ENCODE peak calls at places on chromosomes 2 and 18, in seven cellular contexts. D is thoracic aorta; A is astrocyte; C is CD4-positive, alpha-beta T cell; V is tibial artery; H is brain microvascular endothelial cell; B is AG10803. U is an unnamed sample.
A peak's percentile ranks its signal among the peaks of the same experiment; 100 is the strongest.

GRCh38 chr18:1090758-1091157 is 186.1 kb downstream of the ADCYAP1 start:
- DNase-seq in A (no peak), D (no peak), H (no peak), B (no peak), V (no peak), C (no peak), U (no peak)

GRCh38 chr2:44016282-44016681 is 20.5 kb upstream of the LRPPRC start:
- DNase-seq in D (no peak), A (peak; percentile 36), B (peak; percentile 37), C (peak; percentile 9), V (no peak), H (peak; percentile 25), U (no peak)

GRCh38 chr2:85705680-85706039 is 11.5 kb downstream of the GNLY start:
- DNase-seq in D (no peak), C (no peak), B (peak; percentile 95), A (peak; percentile 98), V (peak; percentile 81), H (peak; percentile 81), U (no peak)

GRCh38 chr2:19488009-19488691 is 129.7 kb upstream of the OSR1 start:
- DNase-seq in A (peak; percentile 50), D (no peak), C (no peak), H (peak; percentile 43), B (peak; percentile 70), V (no peak), U (no peak)

GRCh38 chr2:120631719-120632118 is 103.9 kb upstream of the GLI2 start:
- DNase-seq in V (no peak), C (no peak), H (no peak), D (no peak), A (no peak), B (no peak), U (no peak)

GRCh38 chr2:60551241-60552095 is 2.0 kb downstream of the BCL11A start:
- DNase-seq in H (no peak), V (no peak), C (no peak), A (peak; percentile 35), D (no peak), B (peak; percentile 58), U (peak; percentile 81)

GRCh38 chr2:206836722-206837121 is 71.3 kb downstream of the FASTKD2 start:
- DNase-seq in V (no peak), A (peak; percentile 2), B (no peak), C (no peak), H (no peak), D (no peak), U (no peak)

GRCh38 chr2:121803503-121803902 is 48.1 kb downstream of the TSN start:
- DNase-seq in H (no peak), V (no peak), C (no peak), A (no peak), B (no peak), D (no peak), U (no peak)

GRCh38 chr2:120578576-120579352 is 156.9 kb upstream of the GLI2 start:
- DNase-seq in H (no peak), D (no peak), C (no peak), A (no peak), B (no peak), V (no peak), U (no peak)

GRCh38 chr2:30422437-30422805 is 24.6 kb upstream of the LCLAT1 start:
- DNase-seq in A (no peak), B (peak; percentile 86), V (peak; percentile 31), D (peak; percentile 45), H (peak; percentile 56), C (peak; percentile 73), U (no peak)

GRCh38 chr2:111975819-111976218 is 77.4 kb downstream of the MERTK start:
- DNase-seq in V (no peak), C (no peak), H (no peak), A (no peak), B (no peak), D (no peak), U (no peak)

GRCh38 chr18:45838302-45839070 is 13.0 kb downstream of the SIGLEC15 start:
- DNase-seq in B (no peak), H (no peak), C (no peak), V (no peak), D (no peak), A (no peak), U (no peak)

GRCh38 chr18:3983351-3983969 is 471.6 kb downstream of the DLGAP1 start:
- DNase-seq in C (no peak), A (peak; percentile 97), V (no peak), D (no peak), H (peak; percentile 27), B (peak; percentile 79), U (no peak)

GRCh38 chr2:133720429-133720828 is 152.2 kb upstream of the NCKAP5 start:
- DNase-seq in A (no peak), V (no peak), H (no peak), D (no peak), B (no peak), C (no peak), U (no peak)

GRCh38 chr2:235500761-235501662 is 7.2 kb downstream of the AGAP1 start:
- DNase-seq in V (no peak), A (peak; percentile 59), B (peak; percentile 48), H (peak; percentile 64), C (no peak), D (no peak), U (no peak)

GRCh38 chr2:176805345-176805744 is 407.2 kb upstream of the HNRNPA3 start:
- DNase-seq in A (no peak), D (no peak), C (no peak), V (no peak), H (no peak), B (no peak), U (no peak)

GRCh38 chr2:128062571-128062970 is 28.4 kb upstream of the UGGT1 start:
- DNase-seq in H (no peak), B (no peak), A (no peak), D (no peak), C (no peak), V (no peak), U (no peak)

GRCh38 chr2:221444106-221444505 is 128.0 kb downstream of the EPHA4 start:
- DNase-seq in A (peak; percentile 89), H (peak; percentile 79), V (no peak), B (peak; percentile 29), C (no peak), D (no peak), U (no peak)

GRCh38 chr2:112149194-112149593 is 11.0 kb downstream of the FBLN7 start:
- DNase-seq in H (no peak), C (no peak), V (no peak), B (no peak), A (no peak), D (no peak), U (no peak)

DNA sequence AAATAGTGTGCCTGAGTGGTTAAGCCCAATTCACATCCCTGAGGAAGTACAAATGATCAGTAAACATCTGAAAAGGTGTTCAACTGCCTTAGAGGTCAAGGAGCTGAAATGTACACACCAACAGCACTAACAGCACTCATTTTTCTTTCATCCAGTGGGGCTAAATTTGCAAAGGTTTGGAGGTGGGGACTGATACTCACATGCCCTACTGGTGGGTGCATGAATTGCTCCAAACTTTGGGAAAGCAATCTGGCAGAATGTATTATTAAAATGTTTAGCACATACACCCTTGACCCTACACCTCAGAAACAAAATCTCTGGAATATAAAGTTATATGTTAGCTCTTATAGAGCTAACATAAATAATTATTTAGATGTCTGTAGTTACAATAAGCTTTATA is 19.0 kb upstream of the FAM178B start:
- DNase-seq in C (no peak), A (no peak), D (no peak), B (no peak), V (no peak), H (no peak), U (no peak)
- TF ChIP-seq CTCF in C (peak; percentile 24), A (peak; percentile 21), D (no peak), B (peak; percentile 38), V (peak; percentile 8), H (peak; percentile 60), U (no peak)

GRCh38 chr2:196758474-196759377 is 40.8 kb downstream of the GTF3C3 start:
- DNase-seq in B (peak; percentile 44), A (no peak), D (no peak), C (no peak), H (no peak), V (no peak), U (no peak)
- TF ChIP-seq CTCF in B (peak; percentile 60), A (peak; percentile 22), D (peak; percentile 17), C (peak; percentile 20), H (peak; percentile 7), V (peak; percentile 25), U (no peak)

GRCh38 chr2:95392320-95392719 is 10.2 kb upstream of the FAHD2A start:
- DNase-seq in A (no peak), B (no peak), D (no peak), V (no peak), H (no peak), C (no peak), U (no peak)

GRCh38 chr2:95391641-95392310 is 10.7 kb upstream of the FAHD2A start:
- DNase-seq in B (no peak), V (no peak), H (no peak), A (no peak), C (no peak), D (no peak), U (peak; percentile 90)

GRCh38 chr2:95390881-95391321 is 11.6 kb upstream of the FAHD2A start:
- DNase-seq in V (no peak), H (no peak), C (no peak), D (no peak), A (no peak), B (no peak), U (no peak)

GRCh38 chr2:95393901-95394300 is 8.6 kb upstream of the FAHD2A start:
- DNase-seq in C (no peak), H (no peak), A (no peak), D (no peak), V (no peak), B (no peak), U (peak; percentile 63)

GRCh38 chr2:95392730-95393455 is 9.6 kb upstream of the FAHD2A start:
- DNase-seq in V (no peak), B (no peak), C (no peak), H (no peak), D (no peak), A (no peak), U (no peak)
- TF ChIP-seq CTCF in V (no peak), B (peak; percentile 5), C (no peak), H (peak; percentile 51), D (no peak), A (no peak), U (no peak)

GRCh38 chr2:136077138-136077537 is 40.8 kb downstream of the CXCR4 start:
- DNase-seq in D (no peak), V (no peak), H (no peak), C (no peak), A (no peak), B (no peak), U (no peak)

GRCh38 chr2:136080114-136080513 is 37.8 kb downstream of the CXCR4 start:
- DNase-seq in V (no peak), B (no peak), C (no peak), D (no peak), H (no peak), A (no peak), U (no peak)

GRCh38 chr2:136070913-136071312 is 47.0 kb downstream of the CXCR4 start:
- DNase-seq in B (no peak), D (no peak), H (no peak), A (no peak), V (no peak), C (no peak), U (no peak)

GRCh38 chr2:136072616-136073015 is 45.3 kb downstream of the CXCR4 start:
- DNase-seq in V (no peak), H (no peak), D (no peak), C (no peak), A (no peak), B (no peak), U (no peak)

DNA sequence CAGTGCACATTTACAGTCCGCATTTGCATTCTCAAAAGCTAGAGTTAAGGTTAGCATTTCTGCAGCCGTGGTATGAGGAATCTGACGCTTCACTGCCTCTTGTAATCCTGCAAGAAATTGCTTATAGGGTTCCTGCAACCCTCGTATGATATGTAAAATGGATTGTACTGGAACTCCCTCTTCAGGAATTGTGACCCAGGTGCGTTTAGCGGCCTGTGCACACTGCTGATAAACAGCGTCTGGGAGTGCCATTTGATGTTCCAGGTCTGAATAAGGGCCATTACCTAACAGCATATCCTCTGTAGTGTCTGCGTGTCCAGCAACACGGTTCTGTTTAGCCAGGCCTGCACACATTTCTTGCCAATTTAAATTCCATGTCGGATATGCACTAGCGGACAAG is 42.5 kb downstream of the CXCR4 start:
- DNase-seq in H (no peak), B (no peak), D (no peak), C (no peak), A (no peak), V (no peak), U (no peak)
- TF ChIP-seq CTCF in H (no peak), B (no peak), D (no peak), C (no peak), A (no peak), V (no peak), U (no peak)

U was measured in pancreas.